ENCODE peak calls at places on chromosome 16, in four cellular contexts. B is IMR-90, T is K562, L is endothelial cell of umbilical vein. M is an unnamed sample. For H3K9me1, the result is how much of the 10 kb centered on the place peaks cover.

GRCh38 chr16:24645739-24646645 is 83.5 kb upstream of the TNRC6A start:
- DNase-seq in B (peak), L (peak), T (no peak), M (peak)

GRCh38 chr16:10938321-10938720 is 3.9 kb downstream of the DEXI start:
- DNase-seq in T (no peak), L (no peak), B (no peak), M (no peak)

GRCh38 chr16:50671644-50672260 is 9.4 kb downstream of the SNX20 start:
- DNase-seq in L (peak), B (peak), T (peak), M (peak)

GRCh38 chr16:84214451-84215066 is 23.6 kb downstream of the ADAD2 start:
- DNase-seq in T (no peak), L (no peak), B (no peak), M (no peak)

GRCh38 chr16:12553191-12553590 is 250.5 kb downstream of the CPPED1 start:
- DNase-seq in B (no peak), T (no peak), L (no peak), M (peak)

GRCh38 chr16:1131378-1131994 is 21.4 kb upstream of the CACNA1H start:
- DNase-seq in T (no peak), B (no peak), L (no peak), M (no peak)

GRCh38 chr16:81657731-81658130 is 121.4 kb upstream of the PLCG2 start:
- DNase-seq in T (no peak), B (no peak), L (no peak), M (no peak)

GRCh38 chr16:77683845-77684526 is 38.3 kb upstream of the NUDT7 start:
- DNase-seq in T (no peak), B (no peak), L (no peak), M (no peak)

GRCh38 chr16:70573451-70574121 is 50.0 kb downstream of the SF3B3 start:
- DNase-seq in T (no peak), B (peak), L (peak), M (no peak)

GRCh38 chr16:57371494-57372371 is 557 bp upstream of the CX3CL1 start:
- DNase-seq in L (no peak), T (no peak), B (no peak), M (no peak)

GRCh38 chr16:79076039-79076767 is 524.3 kb downstream of the MAF start:
- DNase-seq in T (no peak), B (no peak), L (no peak), M (no peak)

GRCh38 chr16:88368036-88368435 is 14.7 kb upstream of the ZNF469 start:
- DNase-seq in L (peak), T (no peak), B (no peak), M (no peak)

GRCh38 chr16:57946181-57946801 is 24.6 kb downstream of the CNGB1 start:
- DNase-seq in L (no peak), B (no peak), T (no peak), M (no peak)

GRCh38 chr16:17411263-17411662 is 59.5 kb downstream of the XYLT1 start:
- DNase-seq in L (no peak), B (no peak), T (no peak), M (no peak)
- H3K9me1 ChIP-seq in L (under half), B (under half), T (under half), M (under half)

GRCh38 chr16:62638964-62639861 is 603.0 kb upstream of the CDH8 start:
- DNase-seq in T (no peak), L (no peak), B (no peak), M (no peak)

GRCh38 chr16:62644030-62644812 is 608.0 kb upstream of the CDH8 start:
- DNase-seq in B (no peak), L (no peak), T (no peak), M (no peak)

GRCh38 chr16:62639890-62640289 is 603.7 kb upstream of the CDH8 start:
- DNase-seq in L (no peak), T (no peak), B (no peak), M (no peak)

GRCh38 chr16:62642677-62643076 is 606.4 kb upstream of the CDH8 start:
- DNase-seq in T (no peak), L (no peak), B (no peak), M (no peak)

DNA sequence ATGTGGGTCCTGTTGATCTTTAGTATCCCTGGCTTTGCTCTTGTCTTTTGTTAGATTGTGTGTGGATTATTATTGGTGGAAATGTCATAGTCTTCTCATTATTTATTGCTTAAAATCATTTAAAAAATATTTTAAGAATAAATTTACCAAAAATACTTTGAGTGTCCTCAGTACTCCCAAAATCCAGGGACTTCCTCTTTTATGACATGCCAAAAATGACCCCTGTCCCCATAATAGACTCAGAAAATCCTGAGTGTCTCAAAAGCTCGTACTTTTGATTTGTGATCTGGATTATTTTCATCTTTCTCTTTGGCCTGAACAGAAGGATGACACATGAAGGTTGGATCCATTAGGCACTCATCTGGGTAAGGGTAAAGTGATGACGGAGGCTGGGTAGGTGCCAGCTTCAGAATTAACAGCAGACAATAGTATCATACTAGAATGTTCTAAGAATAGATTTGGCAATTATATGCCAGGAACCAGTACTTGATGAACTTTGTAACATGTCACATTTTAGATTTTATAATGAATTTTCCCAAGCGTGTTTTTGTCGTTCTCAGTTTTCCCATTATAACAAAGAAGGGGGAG is 602.2 kb upstream of the CDH8 start:
- DNase-seq in T (no peak), L (no peak), B (no peak), M (no peak)
- H3K9me1 ChIP-seq in T (under half), L (under half), B (under half), M (under half)

GRCh38 chr16:63422633-63423032 is 1386.4 kb upstream of the CDH8 start:
- DNase-seq in L (no peak), B (no peak), T (no peak), M (no peak)
- H3K9me1 ChIP-seq in L (under half), B (under half), T (under half), M (under half)

DNA sequence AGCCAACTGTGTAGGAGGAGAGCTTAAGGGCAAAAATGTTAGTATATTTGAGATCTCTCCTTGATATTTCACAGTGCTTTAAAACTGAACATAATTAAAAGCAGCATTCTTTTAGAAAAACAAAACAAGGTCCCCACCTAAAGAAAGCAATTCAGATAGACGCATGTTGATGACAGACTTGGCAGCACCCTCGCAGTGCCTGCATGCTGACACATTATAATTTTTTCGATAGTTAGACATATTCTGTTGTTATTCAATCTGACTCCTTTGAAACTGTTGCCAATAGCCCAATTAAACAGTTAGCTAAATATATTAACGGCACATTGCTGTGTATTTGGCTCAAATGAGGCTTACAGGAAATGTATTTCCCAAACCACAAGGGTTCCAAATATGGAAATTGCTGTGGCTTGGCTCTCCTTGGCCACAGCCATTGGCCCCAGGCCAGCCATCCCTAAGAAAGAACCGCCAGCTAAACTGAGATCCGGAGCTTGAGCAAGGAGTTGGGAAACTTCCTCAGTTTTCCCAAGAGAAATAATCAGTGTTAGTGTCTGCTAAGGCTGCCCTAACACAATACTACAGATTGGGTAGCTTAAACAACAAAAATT is 31.0 kb downstream of the C16orf82 start:
- DNase-seq in L (no peak), B (no peak), T (no peak), M (no peak)
- H3K9me1 ChIP-seq in L (under half), B (under half), T (under half), M (under half)

DNA sequence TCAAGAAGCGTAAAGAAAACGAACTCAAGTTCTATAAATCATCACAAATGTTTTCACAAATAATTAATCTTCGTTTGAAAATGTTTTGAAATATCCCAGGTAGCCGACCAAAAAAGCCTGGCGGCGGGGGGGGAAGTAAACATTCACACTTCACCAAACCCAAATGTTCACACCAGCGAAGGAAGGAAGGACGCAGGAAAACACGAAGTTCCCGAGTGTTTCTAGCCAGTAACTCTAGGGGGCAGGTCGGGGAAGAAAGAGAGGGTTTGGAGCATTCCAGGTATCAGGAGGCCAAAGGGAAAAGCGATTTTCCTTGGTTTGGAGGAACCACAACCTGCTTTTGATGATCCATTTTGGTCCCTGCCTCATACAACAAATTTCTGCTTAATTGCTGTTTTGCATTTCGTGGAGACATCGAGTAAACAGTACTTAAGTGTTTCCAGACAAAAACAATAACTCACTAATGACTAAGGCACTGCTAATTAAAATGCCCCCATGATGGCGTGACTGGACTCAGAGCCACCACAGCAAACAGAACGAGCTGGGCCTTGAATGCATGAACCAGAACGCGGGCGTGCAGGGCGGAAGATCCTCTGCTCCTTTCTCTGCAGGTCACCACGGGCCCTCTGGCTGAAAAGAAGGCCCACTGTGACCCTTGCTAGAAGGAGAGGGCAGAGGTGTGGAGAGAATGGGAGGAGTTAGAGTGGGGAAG is 16.6 kb downstream of the ZFHX3 start:
- DNase-seq in B (no peak), L (no peak), T (no peak), M (no peak)
- H3K9me1 ChIP-seq in B (under half), L (under half), T (under half), M (under half)

GRCh38 chr16:89870440-89870839 is 3.0 kb upstream of the TCF25 start:
- DNase-seq in T (no peak), L (no peak), B (no peak), M (no peak)

GRCh38 chr16:89873822-89874689 is 664 bp downstream of the TCF25 start:
- DNase-seq in T (peak), B (peak), L (peak), M (peak)

GRCh38 chr16:89869911-89870310 is 3.5 kb upstream of the TCF25 start:
- DNase-seq in L (no peak), B (no peak), T (no peak), M (no peak)

GRCh38 chr16:89873109-89873821 is at the start of gene TCF25:
- DNase-seq in L (peak), B (peak), T (peak), M (no peak)

DNA sequence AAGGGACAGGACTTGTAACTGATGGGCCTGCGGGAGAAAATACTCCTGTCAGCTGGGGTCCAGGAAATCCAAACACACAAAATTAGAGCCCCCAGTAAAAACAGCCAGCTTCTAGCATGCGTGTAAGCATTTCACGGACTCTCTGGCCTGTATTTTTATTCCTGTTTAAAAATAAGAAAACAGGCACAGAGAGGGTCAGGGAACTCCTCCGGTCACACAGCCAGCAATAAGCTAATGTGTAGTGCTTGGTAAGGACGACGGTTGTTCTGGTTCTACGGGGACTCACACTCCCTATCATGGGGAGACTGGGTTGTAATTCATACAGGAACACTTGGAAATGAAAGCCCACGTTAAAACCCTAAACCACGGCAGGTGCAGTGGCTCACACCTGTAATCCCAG is 1.5 kb upstream of the TCF25 start:
- DNase-seq in T (no peak), B (no peak), L (no peak), M (no peak)
- H3K9me1 ChIP-seq in T (under half), B (under half), L (under half), M (under half)

GRCh38 chr16:49498241-49499017 is 124.8 kb downstream of the C16orf78 start:
- DNase-seq in T (no peak), B (no peak), L (no peak), M (no peak)

GRCh38 chr16:49502136-49502881 is 128.7 kb downstream of the C16orf78 start:
- DNase-seq in T (no peak), B (no peak), L (no peak), M (no peak)

GRCh38 chr16:49497466-49497865 is 123.9 kb downstream of the C16orf78 start:
- DNase-seq in L (no peak), T (no peak), B (no peak), M (no peak)

GRCh38 chr16:49499018-49499785 is 125.6 kb downstream of the C16orf78 start:
- DNase-seq in T (no peak), L (no peak), B (no peak), M (no peak)

GRCh38 chr16:49500211-49500610 is 126.6 kb downstream of the C16orf78 start:
- DNase-seq in L (no peak), B (no peak), T (no peak), M (no peak)
- H3K9me1 ChIP-seq in L (under half), B (under half), T (under half), M (under half)

GRCh38 chr16:14424595-14424994 is 205.5 kb downstream of the PARN start:
- DNase-seq in L (no peak), B (no peak), T (no peak), M (no peak)
- H3K9me1 ChIP-seq in L (under half), B (under half), T (under half), M (under half)

GRCh38 chr16:2175454-2175853 is 19.9 kb downstream of the TRAF7 start:
- DNase-seq in B (no peak), T (no peak), L (no peak), M (no peak)
- H3K9me1 ChIP-seq in B (under half), T (under half), L (under half), M (under half)